ENCODE peak calls at places on chromosome X, in eight cellular contexts. Z is CD4-positive, alpha-beta T cell; V is SJCRH30; S is cardiac fibroblast; O is D341Med; U is activated naive CD4-positive, alpha-beta T cell treated with anti-CD3 and anti-CD28 coated beads, Interleukin-2, amount 10 ng/mL, durations not matched to agents 7 days and 5 days; X is ecto neural progenitor cell; D is endothelial cell of umbilical vein. Q is an unnamed sample.

GRCh38 chrX:78123190-78123589 is 16.3 kb downstream of the TAF9B start:
- DNase-seq in D (no peak), U (no peak), O (no peak), S (no peak), V (no peak), X (no peak), Z (no peak), Q (no peak)

GRCh38 chrX:85213792-85214530 is 29.6 kb downstream of the SATL1 start:
- DNase-seq in V (no peak), S (no peak), O (no peak), D (no peak), U (no peak), Z (no peak), X (no peak), Q (no peak)

GRCh38 chrX:22135171-22135711 is 103.1 kb downstream of the PHEX start:
- DNase-seq in Z (no peak), S (peak), D (peak), V (peak), O (no peak), U (no peak), X (peak), Q (no peak)

GRCh38 chrX:108186811-108187210 is 95.2 kb downstream of the ATG4A start:
- DNase-seq in X (no peak), V (peak), U (no peak), Z (no peak), D (peak), O (no peak), S (peak), Q (no peak)

GRCh38 chrX:154495472-154495922 is 5.1 kb upstream of the SLC10A3 start:
- DNase-seq in X (no peak), S (no peak), Z (no peak), O (no peak), D (no peak), V (no peak), U (no peak), Q (no peak)

GRCh38 chrX:25191403-25191802 is 175.6 kb upstream of the ARX start:
- DNase-seq in V (no peak), O (peak), Z (no peak), D (no peak), X (no peak), U (no peak), S (no peak), Q (no peak)

GRCh38 chrX:154374361-154375155 is at the start of gene FLNA:
- DNase-seq in U (peak), S (no peak), Z (no peak), V (no peak), X (peak), D (no peak), O (no peak), Q (no peak)

GRCh38 chrX:45860450-45860849 is 659.8 kb upstream of the DIPK2B start:
- DNase-seq in Z (no peak), U (no peak), X (no peak), D (no peak), O (no peak), S (no peak), V (no peak), Q (no peak)

GRCh38 chrX:41559662-41560061 is 112.5 kb downstream of the NYX start:
- DNase-seq in Z (no peak), V (no peak), S (peak), U (no peak), D (peak), O (no peak), X (no peak), Q (peak)

GRCh38 chrX:11558972-11559371 is 106.7 kb downstream of the ARHGAP6 start:
- DNase-seq in V (peak), X (no peak), S (no peak), O (peak), D (peak), Z (peak), U (peak), Q (no peak)

GRCh38 chrX:110563276-110563675 is 204.6 kb downstream of the RTL9 start:
- DNase-seq in V (peak), S (no peak), U (no peak), Z (no peak), D (no peak), X (no peak), O (no peak), Q (no peak)

GRCh38 chrX:110086916-110087484 is 84.1 kb downstream of the TMEM164 start:
- DNase-seq in S (peak), O (no peak), Z (no peak), D (peak), X (no peak), V (peak), U (no peak), Q (no peak)

GRCh38 chrX:20029728-20030127 is 38.9 kb upstream of the BCLAF3 start:
- DNase-seq in O (no peak), V (no peak), X (no peak), U (no peak), Z (no peak), S (no peak), D (no peak), Q (no peak)

Q was measured in occipital lobe.